ENCODE peak calls at places on chromosome 14, in four cellular contexts. L is naive thymus-derived CD8-positive, alpha-beta T cell; U is natural killer cell treated with Interleukin-12 subunit alpha and Interleukin-12 subunit beta and Interleukin-15 and Interleukin-18, amount 100 ng/mL, for 72 hours; Y is NCI-H2107. D is an unnamed sample.

GRCh38 chr14:105028251-105028927 is 7.5 kb upstream of the CDCA4 start:
- DNase-seq in L (no peak), U (no peak), Y (no peak), D (no peak)

GRCh38 chr14:105475269-105475915 is 771 bp downstream of the CRIP2 start:
- DNase-seq in Y (no peak), L (no peak), U (no peak), D (no peak)

GRCh38 chr14:75428230-75429104 is 645 bp downstream of the JDP2 start:
- DNase-seq in L (no peak), Y (peak), U (no peak), D (no peak)

GRCh38 chr14:90272523-90272922 is 16.2 kb downstream of the PSMC1 start:
- DNase-seq in U (no peak), Y (no peak), L (no peak), D (no peak)

GRCh38 chr14:53581497-53581896 is 375.1 kb downstream of the BMP4 start:
- DNase-seq in U (no peak), L (no peak), Y (no peak), D (no peak)

GRCh38 chr14:73221945-73222344 is 15.4 kb upstream of the PAPLN start:
- DNase-seq in U (no peak), Y (no peak), L (no peak), D (no peak)

GRCh38 chr14:75141967-75142366 is 15.1 kb upstream of the NEK9 start:
- DNase-seq in L (no peak), Y (no peak), U (no peak), D (peak)

GRCh38 chr14:34843011-34843554 is 32.1 kb downstream of the BAZ1A start:
- DNase-seq in U (no peak), L (no peak), Y (no peak), D (no peak)

GRCh38 chr14:65010211-65010931 is 23.7 kb downstream of the FNTB start:
- DNase-seq in U (no peak), Y (peak), L (no peak), D (no peak)

GRCh38 chr14:35531960-35532747 is 1.8 kb upstream of the INSM2 start:
- DNase-seq in Y (no peak), U (no peak), L (no peak), D (no peak)

GRCh38 chr14:100146548-100147091 is 12.8 kb downstream of the DEGS2 start:
- DNase-seq in Y (no peak), U (no peak), L (no peak), D (peak)

GRCh38 chr14:99862111-99862510 is 68.9 kb downstream of the EML1 start:
- DNase-seq in L (no peak), Y (no peak), U (no peak), D (no peak)

GRCh38 chr14:104144911-104145825 is 6.8 kb downstream of the KIF26A start:
- DNase-seq in U (peak), Y (no peak), L (no peak), D (no peak)

GRCh38 chr14:88999137-88999536 is 174.7 kb downstream of the TTC8 start:
- DNase-seq in U (no peak), L (no peak), Y (no peak), D (no peak)

GRCh38 chr14:96574171-96574632 is 72.0 kb downstream of the PAPOLA start:
- DNase-seq in U (no peak), Y (no peak), L (no peak), D (no peak)

GRCh38 chr14:85909581-85909980 is 379.6 kb downstream of the FLRT2 start:
- DNase-seq in U (no peak), L (no peak), Y (no peak), D (no peak)

D was measured in CD4-positive, alpha-beta memory T cell.